ENCODE peak calls at places on chromosomes 6 and 20, in ten cellular contexts. One of them, this sample, is unnamed.

GRCh38 chr6:151808331-151809241 is 1.1 kb downstream of the ESR1 start:
- DNase-seq in stomach: no peak
- DNase-seq in GM12878: no peak
- DNase-seq in GM12892: no peak
- DNase-seq in Peyer's patch: no peak
- DNase-seq in right lobe of liver: no peak
- DNase-seq in heart left ventricle: peak; percentile 9
- DNase-seq in HCT116: no peak
- DNase-seq in IMR-90: no peak
- DNase-seq in transverse colon: no peak
- DNase-seq in this sample: no peak

GRCh38 chr6:148768646-148769270 is 21.9 kb downstream of the UST start:
- DNase-seq in right lobe of liver: no peak
- DNase-seq in transverse colon: no peak
- DNase-seq in heart left ventricle: no peak
- DNase-seq in IMR-90: no peak
- DNase-seq in stomach: no peak
- DNase-seq in GM12878: no peak
- DNase-seq in Peyer's patch: no peak
- DNase-seq in GM12892: no peak
- DNase-seq in HCT116: no peak
- DNase-seq in this sample: no peak

GRCh38 chr6:167210375-167211295 is 52.9 kb upstream of the GPR31 start:
- DNase-seq in Peyer's patch: no peak
- DNase-seq in IMR-90: no peak
- DNase-seq in transverse colon: no peak
- DNase-seq in GM12878: no peak
- DNase-seq in stomach: no peak
- DNase-seq in heart left ventricle: no peak
- DNase-seq in GM12892: no peak
- DNase-seq in right lobe of liver: peak; percentile 53
- DNase-seq in HCT116: no peak
- DNase-seq in this sample: no peak

GRCh38 chr20:59178983-59179595 is 15.5 kb downstream of the ZNF831 start:
- DNase-seq in Peyer's patch: no peak
- DNase-seq in heart left ventricle: peak; percentile 50
- DNase-seq in transverse colon: no peak
- DNase-seq in HCT116: no peak
- DNase-seq in stomach: no peak
- DNase-seq in GM12892: no peak
- DNase-seq in right lobe of liver: no peak
- DNase-seq in GM12878: no peak
- DNase-seq in IMR-90: no peak
- DNase-seq in this sample: no peak

GRCh38 chr6:62283828-62284411 is 2.1 kb downstream of the KHDRBS2 start:
- DNase-seq in HCT116: peak; percentile 7
- DNase-seq in GM12878: no peak
- DNase-seq in right lobe of liver: no peak
- DNase-seq in stomach: no peak
- DNase-seq in transverse colon: no peak
- DNase-seq in IMR-90: peak; percentile 0
- DNase-seq in Peyer's patch: no peak
- DNase-seq in heart left ventricle: no peak
- DNase-seq in GM12892: no peak
- DNase-seq in this sample: peak; percentile 5

GRCh38 chr6:42332916-42333315 is 115.3 kb upstream of the MRPS10 start:
- DNase-seq in stomach: no peak
- DNase-seq in right lobe of liver: no peak
- DNase-seq in HCT116: no peak
- DNase-seq in Peyer's patch: no peak
- DNase-seq in heart left ventricle: no peak
- DNase-seq in GM12892: no peak
- DNase-seq in transverse colon: no peak
- DNase-seq in IMR-90: no peak
- DNase-seq in GM12878: no peak
- DNase-seq in this sample: peak; percentile 10

GRCh38 chr6:98843274-98844243 is 9.2 kb downstream of the POU3F2 start:
- DNase-seq in IMR-90: no peak
- DNase-seq in Peyer's patch: no peak
- DNase-seq in stomach: no peak
- DNase-seq in GM12878: no peak
- DNase-seq in transverse colon: no peak
- DNase-seq in HCT116: no peak
- DNase-seq in GM12892: no peak
- DNase-seq in right lobe of liver: no peak
- DNase-seq in heart left ventricle: no peak
- DNase-seq in this sample: no peak

GRCh38 chr20:15240801-15241200 is 903.4 kb upstream of the FLRT3 start:
- DNase-seq in GM12878: no peak
- DNase-seq in right lobe of liver: no peak
- DNase-seq in GM12892: no peak
- DNase-seq in stomach: no peak
- DNase-seq in Peyer's patch: no peak
- DNase-seq in transverse colon: no peak
- DNase-seq in HCT116: no peak
- DNase-seq in heart left ventricle: no peak
- DNase-seq in IMR-90: no peak
- DNase-seq in this sample: no peak

GRCh38 chr6:134111062-134111677 is 58.7 kb upstream of the SLC2A12 start:
- DNase-seq in IMR-90: peak; percentile 68
- DNase-seq in heart left ventricle: peak; percentile 19
- DNase-seq in GM12878: no peak
- DNase-seq in stomach: no peak
- DNase-seq in right lobe of liver: no peak
- DNase-seq in HCT116: peak; percentile 58
- DNase-seq in transverse colon: peak; percentile 30
- DNase-seq in Peyer's patch: no peak
- DNase-seq in GM12892: peak; percentile 32
- DNase-seq in this sample: peak; percentile 87

GRCh38 chr6:116392158-116393032 is 21.6 kb downstream of the DSE start:
- DNase-seq in heart left ventricle: no peak
- DNase-seq in IMR-90: peak; percentile 38
- DNase-seq in HCT116: no peak
- DNase-seq in right lobe of liver: no peak
- DNase-seq in Peyer's patch: no peak
- DNase-seq in stomach: no peak
- DNase-seq in transverse colon: no peak
- DNase-seq in GM12878: no peak
- DNase-seq in GM12892: no peak
- DNase-seq in this sample: no peak

GRCh38 chr20:60056345-60057122 is 98.3 kb downstream of the CDH26 start:
- DNase-seq in heart left ventricle: no peak
- DNase-seq in HCT116: no peak
- DNase-seq in IMR-90: no peak
- DNase-seq in stomach: no peak
- DNase-seq in GM12892: no peak
- DNase-seq in GM12878: no peak
- DNase-seq in right lobe of liver: no peak
- DNase-seq in Peyer's patch: no peak
- DNase-seq in transverse colon: no peak
- DNase-seq in this sample: no peak

GRCh38 chr6:138341176-138341575 is 36.5 kb upstream of the SMIM28 start:
- DNase-seq in heart left ventricle: no peak
- DNase-seq in right lobe of liver: no peak
- DNase-seq in stomach: no peak
- DNase-seq in IMR-90: no peak
- DNase-seq in GM12892: no peak
- DNase-seq in Peyer's patch: no peak
- DNase-seq in HCT116: no peak
- DNase-seq in transverse colon: no peak
- DNase-seq in GM12878: no peak
- DNase-seq in this sample: no peak

GRCh38 chr6:32974541-32975308 is 6.3 kb downstream of the BRD2 start:
- DNase-seq in GM12878: no peak
- DNase-seq in HCT116: no peak
- DNase-seq in GM12892: no peak
- DNase-seq in heart left ventricle: no peak
- DNase-seq in stomach: no peak
- DNase-seq in IMR-90: no peak
- DNase-seq in right lobe of liver: no peak
- DNase-seq in Peyer's patch: no peak
- DNase-seq in transverse colon: no peak
- DNase-seq in this sample: no peak
- TF ChIP-seq POLR2A in GM12878: peak; percentile 55
- TF ChIP-seq POLR2A in HCT116: no peak
- TF ChIP-seq POLR2A in GM12892: no peak
- TF ChIP-seq POLR2A in heart left ventricle: no peak
- TF ChIP-seq POLR2A in stomach: no peak
- TF ChIP-seq POLR2A in IMR-90: no peak
- TF ChIP-seq POLR2A in right lobe of liver: no peak
- TF ChIP-seq POLR2A in Peyer's patch: no peak
- TF ChIP-seq POLR2A in transverse colon: no peak
- TF ChIP-seq POLR2A in this sample: no peak

GRCh38 chr6:106183430-106183829 is 97.3 kb downstream of the PRDM1 start:
- DNase-seq in GM12878: no peak
- DNase-seq in transverse colon: no peak
- DNase-seq in stomach: no peak
- DNase-seq in GM12892: no peak
- DNase-seq in Peyer's patch: no peak
- DNase-seq in right lobe of liver: no peak
- DNase-seq in heart left ventricle: no peak
- DNase-seq in HCT116: no peak
- DNase-seq in IMR-90: no peak
- DNase-seq in this sample: no peak

GRCh38 chr6:106180208-106180607 is 94.1 kb downstream of the PRDM1 start:
- DNase-seq in HCT116: no peak
- DNase-seq in heart left ventricle: no peak
- DNase-seq in transverse colon: peak; percentile 28
- DNase-seq in stomach: no peak
- DNase-seq in IMR-90: no peak
- DNase-seq in GM12892: no peak
- DNase-seq in GM12878: no peak
- DNase-seq in right lobe of liver: no peak
- DNase-seq in Peyer's patch: no peak
- DNase-seq in this sample: peak; percentile 15

GRCh38 chr6:106182455-106182854 is 96.3 kb downstream of the PRDM1 start:
- DNase-seq in transverse colon: no peak
- DNase-seq in HCT116: no peak
- DNase-seq in GM12878: peak; percentile 92
- DNase-seq in Peyer's patch: no peak
- DNase-seq in GM12892: no peak
- DNase-seq in right lobe of liver: no peak
- DNase-seq in stomach: no peak
- DNase-seq in IMR-90: no peak
- DNase-seq in heart left ventricle: no peak
- DNase-seq in this sample: peak; percentile 46

GRCh38 chr6:106184629-106185028 is 98.5 kb downstream of the PRDM1 start:
- DNase-seq in GM12878: no peak
- DNase-seq in HCT116: no peak
- DNase-seq in IMR-90: peak; percentile 48
- DNase-seq in right lobe of liver: no peak
- DNase-seq in GM12892: no peak
- DNase-seq in transverse colon: no peak
- DNase-seq in Peyer's patch: no peak
- DNase-seq in heart left ventricle: no peak
- DNase-seq in stomach: no peak
- DNase-seq in this sample: no peak

DNA sequence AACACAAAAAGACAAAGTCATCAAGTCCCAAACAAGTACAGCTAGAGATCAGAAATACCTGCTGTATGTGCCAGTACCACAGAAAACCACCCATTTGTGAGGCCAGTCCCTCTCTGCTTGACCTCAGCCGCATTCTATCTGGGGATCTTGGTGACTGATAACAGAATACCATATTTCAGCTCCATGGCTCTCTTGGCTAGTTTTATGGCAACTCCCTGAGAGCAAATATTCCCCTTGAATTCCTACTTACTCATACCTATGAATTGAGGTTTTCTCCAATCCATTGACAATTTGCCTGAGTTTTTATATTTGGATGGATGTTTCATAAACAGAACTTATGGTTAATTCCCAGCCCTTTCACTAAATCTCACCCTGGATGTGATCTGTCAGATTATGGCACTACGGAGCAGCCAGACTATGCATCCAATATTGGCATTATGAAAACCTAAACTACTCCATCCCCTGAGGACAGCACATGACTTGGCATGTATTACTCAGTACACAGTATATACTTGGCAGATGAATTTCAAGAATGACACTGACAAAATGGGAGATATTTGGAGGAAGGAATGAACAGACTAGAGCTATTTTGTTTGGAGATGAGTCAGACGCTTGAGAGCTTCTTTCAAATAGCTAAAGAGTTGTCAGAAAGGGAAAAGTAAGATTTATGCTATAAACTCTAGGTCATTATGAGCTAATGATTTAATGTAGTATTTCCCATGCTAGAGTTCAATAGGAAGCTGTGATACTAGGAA is 95.7 kb downstream of the PRDM1 start:
- DNase-seq in Peyer's patch: no peak
- DNase-seq in heart left ventricle: no peak
- DNase-seq in GM12892: no peak
- DNase-seq in transverse colon: no peak
- DNase-seq in IMR-90: peak; percentile 88
- DNase-seq in right lobe of liver: no peak
- DNase-seq in stomach: no peak
- DNase-seq in HCT116: no peak
- DNase-seq in GM12878: peak; percentile 40
- DNase-seq in this sample: peak; percentile 77
- TF ChIP-seq POLR2A in Peyer's patch: no peak
- TF ChIP-seq POLR2A in heart left ventricle: no peak
- TF ChIP-seq POLR2A in GM12892: no peak
- TF ChIP-seq POLR2A in transverse colon: no peak
- TF ChIP-seq POLR2A in IMR-90: no peak
- TF ChIP-seq POLR2A in right lobe of liver: no peak
- TF ChIP-seq POLR2A in stomach: no peak
- TF ChIP-seq POLR2A in HCT116: no peak
- TF ChIP-seq POLR2A in GM12878: no peak
- TF ChIP-seq POLR2A in this sample: no peak

GRCh38 chr20:12170406-12170805 is 252.7 kb downstream of the BTBD3 start:
- DNase-seq in heart left ventricle: no peak
- DNase-seq in transverse colon: no peak
- DNase-seq in HCT116: no peak
- DNase-seq in GM12878: no peak
- DNase-seq in right lobe of liver: no peak
- DNase-seq in stomach: no peak
- DNase-seq in Peyer's patch: no peak
- DNase-seq in IMR-90: no peak
- DNase-seq in GM12892: no peak
- DNase-seq in this sample: no peak
- TF ChIP-seq POLR2A in heart left ventricle: no peak
- TF ChIP-seq POLR2A in transverse colon: no peak
- TF ChIP-seq POLR2A in HCT116: no peak
- TF ChIP-seq POLR2A in GM12878: no peak
- TF ChIP-seq POLR2A in right lobe of liver: no peak
- TF ChIP-seq POLR2A in stomach: no peak
- TF ChIP-seq POLR2A in Peyer's patch: no peak
- TF ChIP-seq POLR2A in IMR-90: no peak
- TF ChIP-seq POLR2A in GM12892: no peak
- TF ChIP-seq POLR2A in this sample: no peak

DNA sequence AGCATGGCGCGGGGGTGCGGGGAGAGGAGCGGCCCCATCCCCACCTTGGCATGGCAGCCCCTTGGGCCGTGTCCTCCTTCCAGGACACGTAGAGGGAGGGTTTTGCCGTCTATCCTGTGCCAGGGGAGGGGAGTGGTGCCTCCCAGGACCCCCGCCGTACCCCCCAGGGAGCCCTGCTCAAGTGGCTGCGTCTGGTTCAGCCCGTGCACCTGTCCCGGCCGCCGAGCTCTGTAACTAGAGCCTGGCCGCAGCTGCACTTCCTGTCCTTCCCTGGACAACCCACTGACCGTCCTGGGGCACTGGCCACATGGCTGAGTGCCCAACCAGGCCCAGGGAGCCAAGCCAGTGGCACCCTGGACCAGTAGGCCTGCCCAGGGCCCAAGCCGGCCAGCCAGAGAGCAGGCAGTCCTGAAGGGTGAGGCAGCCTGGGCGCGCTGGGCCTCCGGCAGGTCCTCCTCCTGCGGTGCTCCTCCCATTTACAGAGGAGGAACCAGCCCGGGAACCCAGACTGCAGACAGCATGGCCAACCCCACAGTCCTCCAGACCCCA is 8.9 kb downstream of the LAMA5 start:
- DNase-seq in GM12878: no peak
- DNase-seq in stomach: peak; percentile 77
- DNase-seq in Peyer's patch: no peak
- DNase-seq in IMR-90: no peak
- DNase-seq in right lobe of liver: peak; percentile 95
- DNase-seq in heart left ventricle: peak; percentile 53
- DNase-seq in GM12892: no peak
- DNase-seq in HCT116: no peak
- DNase-seq in transverse colon: no peak
- DNase-seq in this sample: peak; percentile 26
- TF ChIP-seq POLR2A in GM12878: no peak
- TF ChIP-seq POLR2A in stomach: no peak
- TF ChIP-seq POLR2A in Peyer's patch: no peak
- TF ChIP-seq POLR2A in IMR-90: no peak
- TF ChIP-seq POLR2A in right lobe of liver: peak; percentile 59
- TF ChIP-seq POLR2A in heart left ventricle: no peak
- TF ChIP-seq POLR2A in GM12892: no peak
- TF ChIP-seq POLR2A in HCT116: no peak
- TF ChIP-seq POLR2A in transverse colon: no peak
- TF ChIP-seq POLR2A in this sample: no peak